ENCODE peak calls at places on chromosomes 3 and 15, in five cellular contexts. V is IMR-90; D is body of pancreas; A is AG09309; Q is effector memory CD8-positive, alpha-beta T cell. U is an unnamed sample.

GRCh38 chr3:17518189-17519059 is 224.0 kb downstream of the TBC1D5 start:
- DNase-seq in V (no peak), D (no peak), A (no peak), Q (no peak), U (no peak)

GRCh38 chr15:88385078-88385700 is 82.0 kb downstream of the MRPL46 start:
- DNase-seq in V (peak; percentile 32), D (no peak), A (no peak), Q (no peak), U (peak; percentile 78)

GRCh38 chr3:190192807-190193206 is 72.1 kb upstream of the P3H2 start:
- DNase-seq in V (peak; percentile 13), D (no peak), A (no peak), Q (no peak), U (peak; percentile 22)

GRCh38 chr15:71713191-71713798 is 97.1 kb upstream of the NR2E3 start:
- DNase-seq in V (no peak), D (no peak), A (no peak), Q (no peak), U (no peak)

GRCh38 chr15:75195122-75195765 is 6.4 kb upstream of the C15orf39 start:
- DNase-seq in V (no peak), D (peak; percentile 41), A (no peak), Q (no peak), U (no peak)

GRCh38 chr15:64858136-64858535 is 16.4 kb downstream of the PLEKHO2 start:
- DNase-seq in V (no peak), D (no peak), A (no peak), Q (peak; percentile 49), U (no peak)

GRCh38 chr3:37906734-37907282 is 45.1 kb downstream of the CTDSPL start:
- DNase-seq in V (no peak), D (no peak), A (no peak), Q (no peak), U (no peak)

GRCh38 chr3:10992017-10992945 is at the start of gene SLC6A1:
- DNase-seq in V (no peak), D (no peak), A (no peak), Q (no peak), U (peak; percentile 3)

GRCh38 chr3:23459915-23460546 is 256.9 kb downstream of the UBE2E2 start:
- DNase-seq in V (no peak), D (no peak), A (no peak), Q (no peak), U (no peak)

GRCh38 chr3:126266291-126266840 is 86.0 kb upstream of the ALDH1L1 start:
- DNase-seq in V (peak; percentile 10), D (peak; percentile 70), A (no peak), Q (no peak), U (no peak)

GRCh38 chr15:87871130-87871737 is 385.3 kb downstream of the NTRK3 start:
- DNase-seq in V (peak; percentile 55), D (no peak), A (no peak), Q (no peak), U (peak; percentile 85)

GRCh38 chr3:153164009-153164550 is 2.1 kb downstream of the RAP2B start:
- DNase-seq in V (no peak), D (no peak), A (no peak), Q (no peak), U (no peak)

GRCh38 chr15:70867911-70868467 is 14.0 kb upstream of the LARP6 start:
- DNase-seq in V (peak; percentile 63), D (no peak), A (no peak), Q (no peak), U (peak; percentile 58)

GRCh38 chr15:78055923-78056713 is 21.4 kb downstream of the TBC1D2B start:
- DNase-seq in V (no peak), D (peak; percentile 25), A (no peak), Q (no peak), U (no peak)

GRCh38 chr3:16374047-16375019 is 109.3 kb downstream of the OXNAD1 start:
- DNase-seq in V (no peak), D (no peak), A (no peak), Q (no peak), U (no peak)

GRCh38 chr3:153285194-153285641 is 123.2 kb downstream of the RAP2B start:
- DNase-seq in V (peak; percentile 34), D (no peak), A (no peak), Q (no peak), U (peak; percentile 22)

GRCh38 chr15:79863886-79864285 is 32.9 kb downstream of the MTHFS start:
- DNase-seq in V (peak; percentile 65), D (no peak), A (no peak), Q (no peak), U (no peak)

GRCh38 chr3:155391104-155391503 is 97.6 kb upstream of the STRIT1 start:
- DNase-seq in V (peak; percentile 25), D (no peak), A (peak; percentile 84), Q (no peak), U (peak; percentile 32)

GRCh38 chr3:123390865-123391613 is 57.9 kb downstream of the ADCY5 start:
- DNase-seq in V (no peak), D (no peak), A (peak; percentile 31), Q (no peak), U (no peak)

GRCh38 chr3:632571-633170 is 436.1 kb downstream of the CHL1 start:
- DNase-seq in V (peak; percentile 18), D (peak; percentile 55), A (peak; percentile 0), Q (no peak), U (peak; percentile 25)

GRCh38 chr15:96328101-96328958 is 2.2 kb upstream of the NR2F2 start:
- DNase-seq in V (no peak), D (no peak), A (no peak), Q (no peak), U (peak; percentile 67)

GRCh38 chr3:141452045-141452444 is 34.8 kb upstream of the RASA2 start:
- DNase-seq in V (peak; percentile 80), D (no peak), A (no peak), Q (peak; percentile 20), U (peak; percentile 81)

GRCh38 chr3:184156522-184156955 is 1.4 kb downstream of the DVL3 start:
- DNase-seq in V (peak; percentile 60), D (peak; percentile 38), A (no peak), Q (no peak), U (peak; percentile 71)

U was measured in fibroblast of lung.